ENCODE peak calls at places on chromosomes 5 and 9, in nine cellular contexts. W is astrocyte of the spinal cord, S is A549, D is lower leg skin, N is heart left ventricle, I is psoas muscle, R is IMR-90, K is RWPE1, A is fibroblast of pulmonary artery. X is an unnamed sample.

GRCh38 chr5:68962632-68963484 is 131.0 kb upstream of the SLC30A5 start:
- DNase-seq in D (peak), K (peak), I (peak), R (peak), S (peak), A (peak), N (peak), W (peak), X (peak)

GRCh38 chr9:37486616-37487544 is 1.1 kb downstream of the POLR1E start:
- DNase-seq in I (peak), W (peak), S (no peak), N (peak), D (no peak), K (no peak), R (peak), A (peak), X (peak)

GRCh38 chr5:130055572-130055971 is 151.3 kb downstream of the CHSY3 start:
- DNase-seq in D (no peak), A (no peak), K (no peak), I (no peak), R (no peak), S (no peak), N (peak), W (no peak), X (no peak)

GRCh38 chr9:127557466-127557869 is 54.6 kb upstream of the STXBP1 start:
- DNase-seq in R (no peak), W (peak), I (no peak), A (peak), S (no peak), K (no peak), D (no peak), N (no peak), X (peak)

GRCh38 chr9:127786773-127787123 is 914 bp downstream of the CDK9 start:
- DNase-seq in I (no peak), D (no peak), N (no peak), R (no peak), K (no peak), S (no peak), W (peak), A (peak), X (no peak)

GRCh38 chr5:138077064-138077696 is 6.7 kb upstream of the WNT8A start:
- DNase-seq in N (peak), A (peak), W (peak), D (peak), I (peak), K (peak), S (peak), R (peak), X (peak)

GRCh38 chr9:135904121-135904520 is 3.2 kb downstream of the CAMSAP1 start:
- DNase-seq in S (no peak), W (no peak), K (no peak), A (no peak), N (no peak), D (no peak), I (no peak), R (no peak), X (no peak)

GRCh38 chr5:1182633-1183423 is 18.6 kb upstream of the SLC6A19 start:
- DNase-seq in D (no peak), K (no peak), R (no peak), W (no peak), I (peak), N (no peak), A (no peak), S (no peak), X (no peak)

GRCh38 chr9:75169623-75170022 is 81.3 kb downstream of the OSTF1 start:
- DNase-seq in K (peak), W (peak), S (no peak), D (no peak), A (peak), I (no peak), N (no peak), R (no peak), X (no peak)

GRCh38 chr9:111975709-111976108 is 79.1 kb downstream of the UGCG start:
- DNase-seq in D (no peak), I (no peak), R (no peak), A (no peak), N (peak), S (no peak), K (no peak), W (no peak), X (no peak)

GRCh38 chr9:81083062-81083461 is 606.3 kb downstream of the TLE1 start:
- DNase-seq in A (peak), I (no peak), N (no peak), S (no peak), R (peak), W (peak), D (no peak), K (no peak), X (no peak)
- TF ChIP-seq CTCF in A (peak), I (no peak), N (no peak), S (no peak), R (peak), W (peak), D (no peak), K (no peak), X (no peak)

GRCh38 chr5:149406203-149406978 is 27.3 kb upstream of the IL17B start:
- DNase-seq in N (peak), W (peak), D (no peak), R (peak), I (no peak), K (no peak), S (no peak), A (peak), X (peak)
- TF ChIP-seq CTCF in N (no peak), W (no peak), D (no peak), R (peak), I (no peak), K (no peak), S (no peak), A (peak), X (no peak)

GRCh38 chr5:145718956-145719355 is 116.2 kb downstream of the PRELID2 start:
- DNase-seq in R (peak), K (peak), A (peak), I (no peak), S (peak), N (no peak), D (no peak), W (peak), X (peak)
- TF ChIP-seq CTCF in R (peak), K (no peak), A (peak), I (peak), S (peak), N (no peak), D (no peak), W (peak), X (peak)

GRCh38 chr9:129182625-129183494 is 4.8 kb upstream of the IER5L start:
- DNase-seq in R (no peak), N (no peak), S (peak), I (peak), W (no peak), K (no peak), D (no peak), A (no peak), X (no peak)
- TF ChIP-seq CTCF in R (peak), N (peak), S (peak), I (peak), W (peak), K (no peak), D (no peak), A (peak), X (peak)

GRCh38 chr5:79702606-79703380 is 13.2 kb downstream of the CMYA5 start:
- DNase-seq in A (peak), W (no peak), R (no peak), D (no peak), I (peak), K (peak), S (peak), N (peak), X (peak)
- TF ChIP-seq CTCF in A (peak), W (peak), R (peak), D (no peak), I (peak), K (peak), S (peak), N (peak), X (peak)

GRCh38 chr5:38258319-38259061 is at the start of gene EGFLAM:
- DNase-seq in D (no peak), S (peak), K (peak), N (peak), R (no peak), W (peak), I (peak), A (no peak), X (no peak)
- TF ChIP-seq CTCF in D (no peak), S (no peak), K (peak), N (no peak), R (no peak), W (peak), I (peak), A (no peak), X (no peak)

X was measured in HFFc6.